ENCODE peak calls at places on chromosome 2, in seven cellular contexts. One of them, this sample, is unnamed.

GRCh38 chr2:83879127-83879526 is 580.0 kb downstream of the SUCLG1 start:
- DNase-seq in BE2C: no peak
- DNase-seq in GM03348: no peak
- DNase-seq in stimulated activated CD8-positive, alpha-beta memory T cell treated with anti-CD3 and anti-CD28 coated beads, Interleukin-2, amount 100 ng/mL, for 48 hours: no peak
- DNase-seq in T follicular helper cell: no peak
- DNase-seq in fibroblast of lung: no peak
- DNase-seq in NCI-H1417: no peak
- DNase-seq in this sample: no peak

GRCh38 chr2:102041351-102041750 is 49.6 kb downstream of the IL1R2 start:
- DNase-seq in GM03348: peak; percentile 44
- DNase-seq in BE2C: no peak
- DNase-seq in NCI-H1417: no peak
- DNase-seq in stimulated activated CD8-positive, alpha-beta memory T cell treated with anti-CD3 and anti-CD28 coated beads, Interleukin-2, amount 100 ng/mL, for 48 hours: no peak
- DNase-seq in fibroblast of lung: peak; percentile 78
- DNase-seq in T follicular helper cell: no peak
- DNase-seq in this sample: no peak

GRCh38 chr2:12440731-12441130 is 276.0 kb upstream of the TRIB2 start:
- DNase-seq in GM03348: no peak
- DNase-seq in fibroblast of lung: no peak
- DNase-seq in stimulated activated CD8-positive, alpha-beta memory T cell treated with anti-CD3 and anti-CD28 coated beads, Interleukin-2, amount 100 ng/mL, for 48 hours: no peak
- DNase-seq in NCI-H1417: peak; percentile 86
- DNase-seq in BE2C: peak; percentile 90
- DNase-seq in T follicular helper cell: no peak
- DNase-seq in this sample: no peak

GRCh38 chr2:68730828-68731227 is 3.8 kb upstream of the ARHGAP25 start:
- DNase-seq in T follicular helper cell: no peak
- DNase-seq in stimulated activated CD8-positive, alpha-beta memory T cell treated with anti-CD3 and anti-CD28 coated beads, Interleukin-2, amount 100 ng/mL, for 48 hours: no peak
- DNase-seq in fibroblast of lung: peak; percentile 38
- DNase-seq in NCI-H1417: no peak
- DNase-seq in GM03348: peak; percentile 8
- DNase-seq in BE2C: no peak
- DNase-seq in this sample: no peak

GRCh38 chr2:240946654-240947053 is 40.5 kb downstream of the CROCC2 start:
- DNase-seq in stimulated activated CD8-positive, alpha-beta memory T cell treated with anti-CD3 and anti-CD28 coated beads, Interleukin-2, amount 100 ng/mL, for 48 hours: no peak
- DNase-seq in BE2C: peak; percentile 50
- DNase-seq in NCI-H1417: no peak
- DNase-seq in T follicular helper cell: no peak
- DNase-seq in fibroblast of lung: no peak
- DNase-seq in GM03348: no peak
- DNase-seq in this sample: no peak

GRCh38 chr2:43041167-43041566 is 185.2 kb downstream of the ZFP36L2 start:
- DNase-seq in NCI-H1417: no peak
- DNase-seq in T follicular helper cell: no peak
- DNase-seq in BE2C: no peak
- DNase-seq in GM03348: peak; percentile 31
- DNase-seq in stimulated activated CD8-positive, alpha-beta memory T cell treated with anti-CD3 and anti-CD28 coated beads, Interleukin-2, amount 100 ng/mL, for 48 hours: no peak
- DNase-seq in fibroblast of lung: no peak
- DNase-seq in this sample: no peak

GRCh38 chr2:167981945-167982344 is 265.4 kb downstream of the STK39 start:
- DNase-seq in NCI-H1417: no peak
- DNase-seq in stimulated activated CD8-positive, alpha-beta memory T cell treated with anti-CD3 and anti-CD28 coated beads, Interleukin-2, amount 100 ng/mL, for 48 hours: no peak
- DNase-seq in fibroblast of lung: no peak
- DNase-seq in GM03348: no peak
- DNase-seq in T follicular helper cell: no peak
- DNase-seq in BE2C: no peak
- DNase-seq in this sample: no peak

GRCh38 chr2:1538663-1539062 is 125.4 kb downstream of the TPO start:
- DNase-seq in stimulated activated CD8-positive, alpha-beta memory T cell treated with anti-CD3 and anti-CD28 coated beads, Interleukin-2, amount 100 ng/mL, for 48 hours: no peak
- DNase-seq in T follicular helper cell: no peak
- DNase-seq in NCI-H1417: peak; percentile 50
- DNase-seq in fibroblast of lung: peak; percentile 31
- DNase-seq in BE2C: peak; percentile 23
- DNase-seq in GM03348: no peak
- DNase-seq in this sample: no peak

GRCh38 chr2:134360750-134361487 is 107.0 kb downstream of the MGAT5 start:
- DNase-seq in stimulated activated CD8-positive, alpha-beta memory T cell treated with anti-CD3 and anti-CD28 coated beads, Interleukin-2, amount 100 ng/mL, for 48 hours: no peak
- DNase-seq in T follicular helper cell: no peak
- DNase-seq in NCI-H1417: no peak
- DNase-seq in GM03348: no peak
- DNase-seq in fibroblast of lung: peak; percentile 25
- DNase-seq in BE2C: peak; percentile 66
- DNase-seq in this sample: no peak

GRCh38 chr2:40087927-40088326 is 308.9 kb upstream of the THUMPD2 start:
- DNase-seq in fibroblast of lung: no peak
- DNase-seq in T follicular helper cell: no peak
- DNase-seq in BE2C: no peak
- DNase-seq in NCI-H1417: no peak
- DNase-seq in GM03348: no peak
- DNase-seq in stimulated activated CD8-positive, alpha-beta memory T cell treated with anti-CD3 and anti-CD28 coated beads, Interleukin-2, amount 100 ng/mL, for 48 hours: no peak
- DNase-seq in this sample: no peak

This sample was measured in endothelial cell of umbilical vein.